ENCODE peak calls at places on chromosomes 3 and 15, in four cellular contexts. One of them, this sample, is unnamed.

GRCh38 chr15:99434506-99435137 is 131.2 kb upstream of the MEF2A start:
- DNase-seq in sigmoid colon: peak; percentile 59
- DNase-seq in HCT116: no peak
- DNase-seq in transverse colon: no peak
- DNase-seq in this sample: no peak

GRCh38 chr3:58043933-58044332 is 35.7 kb downstream of the FLNB start:
- DNase-seq in HCT116: no peak
- DNase-seq in transverse colon: no peak
- DNase-seq in sigmoid colon: no peak
- DNase-seq in this sample: no peak

GRCh38 chr3:130014526-130014925 is 40.0 kb downstream of the TRH start:
- DNase-seq in transverse colon: no peak
- DNase-seq in HCT116: no peak
- DNase-seq in sigmoid colon: no peak
- DNase-seq in this sample: no peak

GRCh38 chr3:14042680-14043079 is 82.0 kb downstream of the CHCHD4 start:
- DNase-seq in HCT116: no peak
- DNase-seq in sigmoid colon: no peak
- DNase-seq in transverse colon: no peak
- DNase-seq in this sample: no peak

GRCh38 chr3:37924453-37924852 is 62.8 kb downstream of the CTDSPL start:
- DNase-seq in HCT116: no peak
- DNase-seq in transverse colon: no peak
- DNase-seq in sigmoid colon: no peak
- DNase-seq in this sample: no peak

GRCh38 chr15:86336051-86336788 is 256.5 kb downstream of the AGBL1 start:
- DNase-seq in sigmoid colon: no peak
- DNase-seq in HCT116: no peak
- DNase-seq in transverse colon: no peak
- DNase-seq in this sample: no peak

GRCh38 chr3:194995334-194995733 is 275.6 kb downstream of the XXYLT1 start:
- DNase-seq in sigmoid colon: no peak
- DNase-seq in transverse colon: no peak
- DNase-seq in HCT116: no peak
- DNase-seq in this sample: no peak

GRCh38 chr3:115602194-115602593 is 21.1 kb upstream of the GAP43 start:
- DNase-seq in HCT116: no peak
- DNase-seq in transverse colon: no peak
- DNase-seq in sigmoid colon: no peak
- DNase-seq in this sample: no peak

GRCh38 chr3:152213086-152213674 is 55.5 kb upstream of the MBNL1 start:
- DNase-seq in sigmoid colon: no peak
- DNase-seq in transverse colon: no peak
- DNase-seq in HCT116: no peak
- DNase-seq in this sample: no peak

GRCh38 chr3:194573680-194574437 is 59.4 kb downstream of the TMEM44 start:
- DNase-seq in HCT116: no peak
- DNase-seq in sigmoid colon: no peak
- DNase-seq in transverse colon: peak; percentile 43
- DNase-seq in this sample: no peak

GRCh38 chr3:32238027-32238815 is at the start of gene CMTM8:
- DNase-seq in sigmoid colon: no peak
- DNase-seq in HCT116: no peak
- DNase-seq in transverse colon: peak; percentile 76
- DNase-seq in this sample: peak; percentile 50

GRCh38 chr3:71062920-71063767 is 520.4 kb downstream of the FOXP1 start:
- DNase-seq in HCT116: no peak
- DNase-seq in sigmoid colon: no peak
- DNase-seq in transverse colon: no peak
- DNase-seq in this sample: no peak

GRCh38 chr15:42385206-42385979 is 26.1 kb downstream of the CAPN3 start:
- DNase-seq in sigmoid colon: no peak
- DNase-seq in HCT116: peak; percentile 35
- DNase-seq in transverse colon: peak; percentile 59
- DNase-seq in this sample: peak; percentile 69

GRCh38 chr15:99993262-99993661 is 260.0 kb upstream of the LYSMD4 start:
- DNase-seq in HCT116: no peak
- DNase-seq in transverse colon: no peak
- DNase-seq in sigmoid colon: no peak
- DNase-seq in this sample: no peak

GRCh38 chr3:40971191-40972168 is 227.8 kb upstream of the CTNNB1 start:
- DNase-seq in transverse colon: peak; percentile 73
- DNase-seq in sigmoid colon: peak; percentile 93
- DNase-seq in HCT116: peak; percentile 42
- DNase-seq in this sample: peak; percentile 86

GRCh38 chr3:80993241-80993945 is 768.1 kb downstream of the GBE1 start:
- DNase-seq in HCT116: no peak
- DNase-seq in sigmoid colon: no peak
- DNase-seq in transverse colon: no peak
- DNase-seq in this sample: no peak

GRCh38 chr15:78162038-78162437 is 12.9 kb downstream of the IDH3A start:
- DNase-seq in transverse colon: no peak
- DNase-seq in HCT116: no peak
- DNase-seq in sigmoid colon: no peak
- DNase-seq in this sample: no peak

GRCh38 chr3:43191116-43191515 is 85.2 kb upstream of the POMGNT2 start:
- DNase-seq in sigmoid colon: no peak
- DNase-seq in HCT116: no peak
- DNase-seq in transverse colon: no peak
- DNase-seq in this sample: no peak

GRCh38 chr3:22713936-22714335 is 489.2 kb upstream of the UBE2E2 start:
- DNase-seq in transverse colon: no peak
- DNase-seq in HCT116: no peak
- DNase-seq in sigmoid colon: no peak
- DNase-seq in this sample: peak; percentile 29

GRCh38 chr3:16486951-16487480 is 26.5 kb downstream of the RFTN1 start:
- DNase-seq in transverse colon: no peak
- DNase-seq in sigmoid colon: no peak
- DNase-seq in HCT116: no peak
- DNase-seq in this sample: no peak

GRCh38 chr3:28268989-28269388 is 27.6 kb downstream of the CMC1 start:
- DNase-seq in HCT116: no peak
- DNase-seq in transverse colon: no peak
- DNase-seq in sigmoid colon: no peak
- DNase-seq in this sample: no peak

GRCh38 chr3:32435911-32436815 is 44.5 kb downstream of the CMTM7 start:
- DNase-seq in sigmoid colon: no peak
- DNase-seq in HCT116: no peak
- DNase-seq in transverse colon: no peak
- DNase-seq in this sample: no peak

GRCh38 chr3:103195201-103195600 is 760.4 kb downstream of the ZPLD1 start:
- DNase-seq in transverse colon: no peak
- DNase-seq in sigmoid colon: no peak
- DNase-seq in HCT116: no peak
- DNase-seq in this sample: no peak

GRCh38 chr3:49213541-49213943 is 42.1 kb downstream of the KLHDC8B start:
- DNase-seq in transverse colon: no peak
- DNase-seq in HCT116: no peak
- DNase-seq in sigmoid colon: no peak
- DNase-seq in this sample: no peak

GRCh38 chr3:44478055-44478468 is 592 bp upstream of the ZNF445 start:
- DNase-seq in HCT116: no peak
- DNase-seq in transverse colon: no peak
- DNase-seq in sigmoid colon: no peak
- DNase-seq in this sample: no peak

GRCh38 chr3:197002701-197003454 is 26.7 kb downstream of the MELTF start:
- DNase-seq in HCT116: peak; percentile 51
- DNase-seq in transverse colon: peak; percentile 91
- DNase-seq in sigmoid colon: peak; percentile 85
- DNase-seq in this sample: peak; percentile 65

DNA sequence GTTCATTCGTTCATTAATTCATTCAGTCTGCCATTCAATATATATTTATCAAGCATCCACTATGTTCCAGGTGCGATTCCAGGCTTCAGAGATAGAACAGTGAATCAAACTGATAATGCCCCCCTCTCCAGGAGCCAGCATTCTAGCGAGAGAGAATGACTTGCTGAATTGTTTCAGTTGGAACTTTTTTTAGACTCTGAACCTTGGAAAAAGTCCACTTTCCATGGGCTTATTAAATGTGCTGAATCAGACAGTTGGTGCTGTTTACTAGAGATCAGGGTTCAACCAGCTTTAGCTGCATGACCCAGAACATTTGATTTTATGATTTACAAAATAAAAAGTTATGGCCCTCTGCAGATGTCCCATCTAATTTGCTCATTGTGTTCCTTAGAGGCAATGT is 213.2 kb downstream of the THSD4 start:
- DNase-seq in transverse colon: no peak
- DNase-seq in HCT116: no peak
- DNase-seq in sigmoid colon: no peak
- DNase-seq in this sample: no peak
- H3K27ac ChIP-seq in transverse colon: peak overlapping the region; percentile 88
- H3K27ac ChIP-seq in HCT116: no peak overlapping the region
- H3K27ac ChIP-seq in sigmoid colon: peak overlapping the region; percentile 84
- H3K27ac ChIP-seq in this sample: no peak overlapping the region

DNA sequence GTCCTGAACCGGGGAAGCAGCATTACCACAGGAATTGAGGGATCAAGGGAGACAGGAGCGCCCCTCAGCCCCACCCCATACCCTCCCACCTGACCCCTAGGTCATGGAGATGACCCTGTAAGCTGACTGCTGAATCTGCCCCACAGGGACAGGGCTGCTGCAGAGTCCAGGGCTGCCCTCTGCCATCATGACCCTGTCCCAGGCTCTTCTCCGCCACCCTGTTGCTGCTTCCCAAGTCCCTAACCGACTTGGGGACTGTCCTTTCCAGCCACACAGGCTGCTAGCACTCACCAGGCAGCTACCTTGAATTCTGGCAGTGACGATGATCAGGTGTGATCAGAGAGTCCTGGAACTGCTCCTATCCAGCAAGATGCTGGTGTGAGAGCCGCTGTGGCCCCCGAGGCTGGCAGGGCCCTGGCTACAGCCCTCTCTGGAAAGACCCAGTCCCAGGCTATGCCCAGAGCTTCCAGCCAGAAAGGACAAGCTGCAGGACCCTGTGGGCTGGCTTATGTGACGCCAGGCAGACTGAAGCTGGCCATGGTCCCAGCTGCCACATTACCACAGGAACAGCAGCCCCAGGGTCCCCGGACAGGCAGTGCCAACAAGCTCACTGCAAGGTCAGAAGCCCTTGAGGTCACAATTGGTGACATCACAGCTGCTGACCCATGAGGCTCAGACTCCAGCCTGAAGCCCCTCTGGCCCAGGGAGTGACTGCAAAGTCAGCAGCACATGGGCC is at the start of gene C3orf22:
- DNase-seq in sigmoid colon: peak; percentile 36
- DNase-seq in transverse colon: peak; percentile 3
- DNase-seq in HCT116: no peak
- DNase-seq in this sample: no peak
- TF ChIP-seq POLR2AphosphoS5 in sigmoid colon: no peak
- TF ChIP-seq POLR2AphosphoS5 in transverse colon: no peak
- TF ChIP-seq POLR2AphosphoS5 in HCT116: no peak
- TF ChIP-seq POLR2AphosphoS5 in this sample: no peak

DNA sequence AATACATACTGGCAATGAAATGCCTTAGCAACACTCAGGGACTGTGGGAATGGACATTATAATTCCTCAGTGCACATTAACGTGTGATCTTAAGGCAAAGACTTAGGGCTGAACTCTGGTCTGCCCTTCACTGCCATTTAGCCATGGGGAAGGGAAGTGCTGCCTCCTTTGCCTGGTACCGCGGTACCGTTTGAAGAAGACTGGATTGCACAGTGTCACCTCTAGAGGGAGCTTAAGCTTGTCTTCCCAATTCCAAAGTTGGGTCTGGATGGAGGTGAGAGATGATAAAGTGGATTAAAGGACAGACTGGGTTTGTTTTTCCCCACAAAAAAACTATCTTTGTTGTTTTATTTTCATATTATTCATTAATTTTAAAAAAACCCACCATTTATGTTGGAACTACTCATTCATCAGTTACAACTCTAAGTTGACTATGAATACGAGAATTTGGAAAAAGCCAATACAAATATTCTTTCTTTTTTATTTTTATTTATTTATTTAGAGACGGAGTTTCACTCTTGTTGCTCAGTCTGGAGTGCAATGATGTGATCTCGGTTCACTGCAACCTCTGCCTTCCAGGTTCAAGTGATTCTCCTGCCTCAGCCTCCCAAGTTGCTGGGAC is 60.0 kb upstream of the SYN2 start:
- DNase-seq in transverse colon: peak; percentile 11
- DNase-seq in sigmoid colon: no peak
- DNase-seq in HCT116: peak; percentile 70
- DNase-seq in this sample: peak; percentile 16
- TF ChIP-seq CTCF in transverse colon: peak; percentile 58
- TF ChIP-seq CTCF in sigmoid colon: peak; percentile 39
- TF ChIP-seq CTCF in HCT116: peak; percentile 91
- TF ChIP-seq CTCF in this sample: no peak

DNA sequence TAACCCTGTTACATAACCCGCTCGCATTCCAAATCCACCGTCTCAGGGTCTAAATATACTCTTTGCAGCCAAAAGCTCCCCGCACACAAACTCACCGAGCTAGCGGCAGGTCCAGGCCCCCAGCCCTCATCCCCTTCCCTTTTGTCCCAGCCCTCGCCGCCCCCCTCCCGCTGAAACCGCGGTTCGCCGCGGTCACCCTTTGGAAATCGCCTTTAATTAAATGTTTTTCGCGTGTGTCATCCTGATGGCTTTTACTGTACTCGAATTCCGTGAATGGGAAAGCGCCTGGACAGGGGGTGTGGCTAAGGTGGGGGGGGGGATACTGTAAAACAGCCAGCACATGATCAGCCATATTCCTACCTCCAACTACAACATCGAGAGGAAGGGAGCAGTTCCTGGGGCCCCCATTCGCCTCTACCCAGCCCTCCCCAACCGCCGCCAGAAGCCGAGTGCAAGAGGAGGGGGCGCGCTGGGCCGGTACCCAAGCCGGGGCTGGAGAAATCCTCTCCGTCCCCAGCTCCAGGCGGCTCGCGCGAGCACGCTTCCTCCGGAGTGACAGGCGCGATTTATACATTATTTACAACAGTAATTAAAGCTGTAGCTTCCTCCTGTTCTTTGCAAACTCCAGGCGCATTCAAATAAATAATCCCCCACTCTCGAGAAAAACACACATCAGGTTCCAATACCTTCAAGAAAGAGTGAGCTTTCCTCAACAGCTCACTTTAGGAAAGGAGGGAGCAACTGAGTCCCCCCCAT is 1.7 kb downstream of the RORA start:
- DNase-seq in transverse colon: no peak
- DNase-seq in sigmoid colon: peak; percentile 64
- DNase-seq in HCT116: no peak
- DNase-seq in this sample: no peak
- H3K27ac ChIP-seq in transverse colon: peak overlapping the region; percentile 67
- H3K27ac ChIP-seq in sigmoid colon: peak overlapping the region; percentile 66
- H3K27ac ChIP-seq in HCT116: no peak overlapping the region
- H3K27ac ChIP-seq in this sample: no peak overlapping the region

DNA sequence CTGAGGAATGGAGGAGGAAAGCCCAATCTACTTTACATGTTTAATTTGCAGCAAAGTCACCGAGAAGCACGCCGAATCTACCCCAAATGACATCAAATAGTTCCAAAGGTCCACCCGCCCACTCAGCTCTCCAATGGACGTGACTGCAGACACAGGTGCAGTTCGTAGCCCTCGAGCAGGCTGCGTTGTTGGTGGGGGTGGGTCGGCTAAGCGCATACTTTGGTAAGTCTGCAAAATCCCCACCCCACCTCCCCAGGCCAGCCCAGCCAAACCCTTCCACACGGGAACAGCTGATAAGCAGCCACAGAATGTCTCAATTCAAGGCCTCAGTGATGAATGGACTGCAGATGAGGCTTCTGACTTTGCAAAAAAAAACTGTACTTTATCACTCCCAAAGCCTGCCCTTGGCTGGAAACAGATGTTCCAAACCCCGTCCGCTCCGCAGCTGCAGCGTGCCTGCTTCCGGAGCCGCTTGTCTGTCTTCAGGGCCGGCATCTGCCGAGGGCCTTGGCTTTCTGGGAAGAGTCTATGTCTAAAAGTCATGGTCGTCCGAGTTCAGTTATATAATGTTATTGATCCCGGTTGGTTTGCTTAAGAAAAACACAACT is 38.2 kb downstream of the PCSK6 start:
- DNase-seq in HCT116: no peak
- DNase-seq in sigmoid colon: peak; percentile 79
- DNase-seq in transverse colon: no peak
- DNase-seq in this sample: peak; percentile 63
- TF ChIP-seq POLR2AphosphoS5 in HCT116: no peak
- TF ChIP-seq POLR2AphosphoS5 in sigmoid colon: peak; percentile 37
- TF ChIP-seq POLR2AphosphoS5 in transverse colon: no peak
- TF ChIP-seq POLR2AphosphoS5 in this sample: peak; percentile 66

This sample was measured in HL-60.